ENCODE peak calls at places on chromosomes 4 and X, in eight cellular contexts. K is activated CD4-positive, CD25-positive, alpha-beta regulatory T cell; R is activated CD8-positive, alpha-beta memory T cell treated with anti-CD3 and anti-CD28 coated beads, Interleukin-2, amount 50 U/mL, for 48 hours; F is activated naive CD8-positive, alpha-beta T cell treated with anti-CD3 and anti-CD28 coated beads, Interleukin-2, amount 50 U/mL, for 24 hours; X is AG09319; Z is EL; O is MCF 10A; E is sciatic nerve. D is an unnamed sample.

GRCh38 chr4:53885668-53886067 is 178.7 kb downstream of the CHIC2 start:
- DNase-seq in X (no peak), O (no peak), E (no peak), Z (no peak), K (no peak), F (no peak), R (no peak), D (no peak)

GRCh38 chr4:128979934-128980333 is 113.4 kb downstream of the SCLT1 start:
- DNase-seq in Z (peak), E (no peak), F (no peak), O (peak), R (no peak), K (no peak), X (peak), D (no peak)

GRCh38 chrX:14712096-14712495 is 160.8 kb downstream of the FANCB start:
- DNase-seq in K (no peak), R (no peak), X (no peak), O (no peak), Z (peak), F (no peak), E (no peak), D (peak)

GRCh38 chr4:121785479-121785878 is 15.6 kb upstream of the EXOSC9 start:
- DNase-seq in K (no peak), Z (peak), R (no peak), X (no peak), O (peak), F (no peak), E (peak), D (no peak)

GRCh38 chrX:94178145-94178790 is 504.3 kb downstream of the FAM133A start:
- DNase-seq in X (no peak), O (peak), R (no peak), F (no peak), E (no peak), K (no peak), Z (no peak), D (no peak)

GRCh38 chrX:129629837-129630236 is 24.9 kb downstream of the APLN start:
- DNase-seq in R (no peak), O (no peak), X (no peak), E (no peak), K (no peak), F (no peak), Z (no peak), D (no peak)

GRCh38 chr4:134089885-134090284 is 111.7 kb downstream of the PABPC4L start:
- DNase-seq in K (no peak), O (no peak), F (no peak), E (no peak), X (no peak), R (no peak), Z (no peak), D (no peak)

GRCh38 chr4:37095925-37096324 is 148.6 kb upstream of the NWD2 start:
- DNase-seq in Z (no peak), K (no peak), E (no peak), O (no peak), R (no peak), F (no peak), X (no peak), D (no peak)

GRCh38 chrX:133414399-133415275 is 652 bp downstream of the GPC4 start:
- DNase-seq in X (no peak), F (no peak), E (peak), O (peak), Z (no peak), R (peak), K (no peak), D (peak)

GRCh38 chr4:14338206-14338605 is 664.1 kb upstream of the CPEB2 start:
- DNase-seq in E (no peak), X (no peak), Z (peak), R (no peak), O (no peak), F (no peak), K (no peak), D (no peak)

GRCh38 chr4:176838611-176839411 is 46.1 kb upstream of the VEGFC start:
- DNase-seq in R (no peak), K (no peak), O (peak), F (no peak), X (no peak), E (no peak), Z (peak), D (no peak)